ENCODE peak calls at places on chromosomes 11 and 22, in six cellular contexts. One of them, this sample, is unnamed. For H3K4me1, the result is how much of the 10 kb centered on the place peaks cover.

GRCh38 chr11:76371170-76371569 is 9.8 kb downstream of the THAP12 start:
- DNase-seq in upper lobe of right lung: no peak
- DNase-seq in HCT116: peak
- DNase-seq in fibroblast of lung: peak
- DNase-seq in pancreas: no peak
- DNase-seq in right lobe of liver: no peak
- DNase-seq in this sample: no peak

GRCh38 chr11:47447906-47448305 is 1.0 kb downstream of the RAPSN start:
- DNase-seq in upper lobe of right lung: no peak
- DNase-seq in HCT116: no peak
- DNase-seq in fibroblast of lung: no peak
- DNase-seq in pancreas: no peak
- DNase-seq in right lobe of liver: no peak
- DNase-seq in this sample: no peak

GRCh38 chr11:131498631-131499053 is 128.2 kb downstream of the NTM start:
- DNase-seq in upper lobe of right lung: no peak
- DNase-seq in HCT116: no peak
- DNase-seq in fibroblast of lung: no peak
- DNase-seq in pancreas: no peak
- DNase-seq in right lobe of liver: no peak
- DNase-seq in this sample: no peak

GRCh38 chr11:124917115-124917637 is 1.9 kb upstream of the HEPN1 start:
- DNase-seq in upper lobe of right lung: no peak
- DNase-seq in HCT116: no peak
- DNase-seq in fibroblast of lung: peak
- DNase-seq in pancreas: no peak
- DNase-seq in right lobe of liver: no peak
- DNase-seq in this sample: no peak

GRCh38 chr11:65223031-65223430 is 38.7 kb upstream of the POLA2 start:
- DNase-seq in upper lobe of right lung: no peak
- DNase-seq in HCT116: no peak
- DNase-seq in fibroblast of lung: no peak
- DNase-seq in pancreas: no peak
- DNase-seq in right lobe of liver: no peak
- DNase-seq in this sample: no peak

GRCh38 chr22:30876925-30877553 is 91.5 kb downstream of the MORC2 start:
- DNase-seq in upper lobe of right lung: no peak
- DNase-seq in HCT116: no peak
- DNase-seq in fibroblast of lung: peak
- DNase-seq in pancreas: no peak
- DNase-seq in right lobe of liver: peak
- DNase-seq in this sample: no peak

GRCh38 chr11:9150501-9150900 is 59.1 kb upstream of the SCUBE2 start:
- DNase-seq in upper lobe of right lung: no peak
- DNase-seq in HCT116: no peak
- DNase-seq in fibroblast of lung: peak
- DNase-seq in pancreas: no peak
- DNase-seq in right lobe of liver: no peak
- DNase-seq in this sample: no peak

GRCh38 chr11:35139883-35140282 is 912 bp downstream of the CD44 start:
- DNase-seq in upper lobe of right lung: no peak
- DNase-seq in HCT116: no peak
- DNase-seq in fibroblast of lung: peak
- DNase-seq in pancreas: peak
- DNase-seq in right lobe of liver: no peak
- DNase-seq in this sample: no peak

DNA sequence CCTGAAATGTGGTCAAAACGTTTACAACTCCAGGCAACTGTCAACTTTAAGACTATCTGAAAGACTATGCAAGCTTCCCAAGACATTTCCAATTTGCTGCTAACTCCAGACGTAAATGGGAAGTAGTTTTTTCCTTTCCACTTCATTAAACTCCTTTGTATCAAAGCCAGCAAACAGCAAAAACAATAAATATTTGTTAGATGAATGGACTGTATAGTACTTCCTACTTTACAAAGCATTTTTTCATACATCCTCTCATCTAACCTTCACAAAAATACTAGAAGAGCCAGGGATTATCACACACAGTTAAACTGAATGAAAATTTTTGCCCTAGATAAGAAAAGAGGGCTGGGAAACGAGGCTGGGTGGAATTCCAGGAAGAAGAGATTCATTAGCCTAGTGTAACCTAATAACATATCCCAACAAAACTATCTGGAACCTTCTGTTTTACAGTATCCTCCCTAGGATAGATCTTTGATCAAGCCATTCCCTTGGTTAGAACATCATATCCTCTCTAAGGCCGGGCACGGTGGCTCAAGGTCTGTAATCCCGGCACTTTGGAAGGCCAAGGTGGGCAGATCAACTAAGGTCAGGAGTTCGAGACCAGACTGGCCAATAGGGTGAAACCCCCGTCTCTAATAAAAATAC is 10.4 kb downstream of the NUP98 start:
- DNase-seq in upper lobe of right lung: no peak
- DNase-seq in HCT116: no peak
- DNase-seq in fibroblast of lung: peak
- DNase-seq in pancreas: no peak
- DNase-seq in right lobe of liver: no peak
- DNase-seq in this sample: no peak
- H3K27ac ChIP-seq in upper lobe of right lung: no peak
- H3K27ac ChIP-seq in HCT116: no peak
- H3K27ac ChIP-seq in fibroblast of lung: peak
- H3K27ac ChIP-seq in pancreas: no peak
- H3K27ac ChIP-seq in right lobe of liver: peak
- H3K27ac ChIP-seq in this sample: no peak

DNA sequence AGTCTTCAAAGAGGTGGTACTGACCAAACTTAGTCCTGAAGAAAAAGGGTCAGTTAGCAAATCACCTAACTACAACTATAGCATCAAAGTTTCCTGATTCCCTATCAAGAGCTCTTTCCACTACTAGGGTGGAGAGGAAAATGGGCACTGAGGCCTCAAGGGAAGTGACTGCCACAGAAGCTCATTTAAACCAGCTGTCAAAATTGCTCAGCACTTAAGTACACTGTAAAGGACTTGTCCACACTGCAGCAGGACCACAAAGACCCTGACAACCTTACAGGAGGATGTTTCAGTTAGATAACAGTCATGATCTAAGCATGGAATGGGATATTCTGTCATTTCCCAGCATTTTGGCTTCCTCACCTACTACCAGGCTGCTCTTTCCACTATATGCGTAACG is 33.0 kb downstream of the FAM168A start:
- DNase-seq in upper lobe of right lung: no peak
- DNase-seq in HCT116: no peak
- DNase-seq in fibroblast of lung: no peak
- DNase-seq in pancreas: no peak
- DNase-seq in right lobe of liver: no peak
- DNase-seq in this sample: no peak
- TF ChIP-seq CTCF in upper lobe of right lung: no peak
- TF ChIP-seq CTCF in HCT116: no peak
- TF ChIP-seq CTCF in fibroblast of lung: no peak
- TF ChIP-seq CTCF in pancreas: no peak
- TF ChIP-seq CTCF in right lobe of liver: no peak
- TF ChIP-seq CTCF in this sample: no peak

GRCh38 chr11:133506551-133507094 is 25.7 kb downstream of the OPCML start:
- DNase-seq in upper lobe of right lung: no peak
- DNase-seq in HCT116: no peak
- DNase-seq in fibroblast of lung: no peak
- DNase-seq in pancreas: no peak
- DNase-seq in right lobe of liver: no peak
- DNase-seq in this sample: no peak

GRCh38 chr11:133508448-133508847 is 23.9 kb downstream of the OPCML start:
- DNase-seq in upper lobe of right lung: no peak
- DNase-seq in HCT116: no peak
- DNase-seq in fibroblast of lung: no peak
- DNase-seq in pancreas: no peak
- DNase-seq in right lobe of liver: no peak
- DNase-seq in this sample: no peak

GRCh38 chr11:133507185-133507584 is 25.1 kb downstream of the OPCML start:
- DNase-seq in upper lobe of right lung: no peak
- DNase-seq in HCT116: no peak
- DNase-seq in fibroblast of lung: no peak
- DNase-seq in pancreas: no peak
- DNase-seq in right lobe of liver: no peak
- DNase-seq in this sample: no peak

GRCh38 chr11:133506023-133506422 is 26.3 kb downstream of the OPCML start:
- DNase-seq in upper lobe of right lung: no peak
- DNase-seq in HCT116: no peak
- DNase-seq in fibroblast of lung: no peak
- DNase-seq in pancreas: no peak
- DNase-seq in right lobe of liver: no peak
- DNase-seq in this sample: no peak

DNA sequence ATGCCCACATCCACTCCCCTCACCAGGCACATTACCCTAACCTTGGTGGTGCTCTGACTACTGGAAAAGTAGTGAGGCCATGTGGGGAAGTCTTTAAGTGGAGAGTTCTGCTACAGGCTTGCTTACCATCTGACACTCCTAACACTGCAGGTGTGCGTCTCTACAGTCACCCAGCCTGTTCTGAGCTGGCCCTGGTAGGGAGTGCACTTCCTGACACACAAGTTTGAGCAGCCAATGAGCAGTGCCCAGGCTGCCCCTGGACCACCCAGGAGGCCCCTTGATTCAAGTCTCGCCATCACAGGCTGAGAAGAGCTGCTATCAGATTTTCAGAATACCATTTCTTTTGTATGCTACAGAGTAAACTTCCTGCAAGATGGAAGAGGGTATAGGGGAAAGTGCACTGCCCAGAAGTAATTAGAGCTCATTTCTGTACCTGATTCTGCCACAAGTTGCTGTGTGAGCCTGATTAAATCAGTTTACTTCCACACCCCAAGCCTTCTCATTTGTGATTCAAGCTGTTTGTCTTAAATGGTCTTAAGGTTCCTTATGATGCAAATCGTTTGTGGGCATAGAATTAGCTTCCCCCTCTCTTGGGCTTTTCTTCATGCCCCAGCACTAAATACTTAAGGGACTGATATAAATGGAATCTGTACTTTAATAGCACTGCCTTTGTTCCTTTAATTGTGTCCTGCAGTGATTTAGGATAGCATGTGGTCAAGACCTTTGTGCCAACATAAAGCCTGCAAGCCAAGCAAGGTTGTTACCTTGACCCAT is 22.2 kb downstream of the OPCML start:
- DNase-seq in upper lobe of right lung: no peak
- DNase-seq in HCT116: no peak
- DNase-seq in fibroblast of lung: no peak
- DNase-seq in pancreas: no peak
- DNase-seq in right lobe of liver: no peak
- DNase-seq in this sample: no peak
- H3K4me1 ChIP-seq in upper lobe of right lung: under half
- H3K4me1 ChIP-seq in HCT116: under half
- H3K4me1 ChIP-seq in fibroblast of lung: under half
- H3K4me1 ChIP-seq in pancreas: under half
- H3K4me1 ChIP-seq in right lobe of liver: under half
- H3K4me1 ChIP-seq in this sample: under half

GRCh38 chr11:32905028-32905667 is 12.5 kb downstream of the QSER1 start:
- DNase-seq in upper lobe of right lung: no peak
- DNase-seq in HCT116: no peak
- DNase-seq in fibroblast of lung: peak
- DNase-seq in pancreas: no peak
- DNase-seq in right lobe of liver: no peak
- DNase-seq in this sample: no peak
- H3K27ac ChIP-seq in upper lobe of right lung: no peak
- H3K27ac ChIP-seq in HCT116: no peak
- H3K27ac ChIP-seq in fibroblast of lung: no peak
- H3K27ac ChIP-seq in pancreas: no peak
- H3K27ac ChIP-seq in right lobe of liver: no peak
- H3K27ac ChIP-seq in this sample: no peak

DNA sequence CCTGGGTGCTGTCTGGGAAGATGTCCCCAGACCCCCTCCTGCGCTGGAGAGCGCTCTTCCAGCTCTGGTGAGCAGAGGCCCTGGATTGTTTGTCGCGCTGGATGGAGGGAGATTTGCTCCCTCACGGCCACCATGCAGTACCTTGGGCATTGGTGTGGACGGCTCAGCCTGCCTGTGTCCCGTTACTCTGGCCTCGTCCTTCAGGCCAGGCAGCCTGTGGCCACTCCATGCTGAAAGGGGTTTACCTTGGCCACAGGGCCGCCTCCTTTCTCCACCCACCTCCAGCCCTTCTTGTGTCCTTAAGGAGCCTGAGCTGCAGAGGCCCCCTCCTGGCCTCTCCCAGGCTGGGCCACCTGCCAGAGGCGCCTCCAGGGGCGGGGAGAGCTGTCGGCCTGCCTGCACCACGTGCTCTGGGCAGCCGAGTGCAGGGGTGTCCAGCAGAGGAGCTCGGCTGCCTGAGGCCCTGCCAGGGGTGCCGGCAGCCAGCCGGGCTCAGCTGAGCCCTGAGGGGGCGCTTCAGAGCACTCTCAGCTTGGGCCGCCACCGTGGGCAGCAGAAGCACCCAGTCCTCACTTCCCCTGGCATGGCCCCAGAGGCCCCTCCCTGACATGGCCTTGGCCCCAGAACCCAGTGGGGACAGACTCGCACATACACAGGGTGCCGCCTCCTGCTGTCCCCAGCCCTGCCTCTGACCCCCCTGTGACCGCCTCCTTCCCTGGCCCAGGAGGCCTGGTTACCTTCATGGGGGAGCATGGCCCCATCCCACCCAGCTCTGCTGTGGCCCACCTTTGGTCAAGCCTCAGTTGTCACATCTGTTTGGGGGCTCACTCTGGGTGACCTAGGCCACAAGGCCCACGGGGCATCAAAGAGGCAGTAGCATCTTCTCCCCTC is 3.4 kb downstream of the CCND1 start:
- DNase-seq in upper lobe of right lung: peak
- DNase-seq in HCT116: no peak
- DNase-seq in fibroblast of lung: peak
- DNase-seq in pancreas: peak
- DNase-seq in right lobe of liver: peak
- DNase-seq in this sample: peak
- TF ChIP-seq CTCF in upper lobe of right lung: peak
- TF ChIP-seq CTCF in HCT116: peak
- TF ChIP-seq CTCF in fibroblast of lung: peak
- TF ChIP-seq CTCF in pancreas: no peak
- TF ChIP-seq CTCF in right lobe of liver: peak
- TF ChIP-seq CTCF in this sample: no peak

GRCh38 chr11:33692013-33692504 is 8.6 kb downstream of the C11orf91 start:
- DNase-seq in upper lobe of right lung: no peak
- DNase-seq in HCT116: peak
- DNase-seq in fibroblast of lung: peak
- DNase-seq in pancreas: peak
- DNase-seq in right lobe of liver: no peak
- DNase-seq in this sample: peak
- H3K4me1 ChIP-seq in upper lobe of right lung: under half
- H3K4me1 ChIP-seq in HCT116: half or more
- H3K4me1 ChIP-seq in fibroblast of lung: under half
- H3K4me1 ChIP-seq in pancreas: half or more
- H3K4me1 ChIP-seq in right lobe of liver: under half
- H3K4me1 ChIP-seq in this sample: half or more